ENCODE peak calls at places on chromosomes 7 and 10, in eight cellular contexts. One of them, this sample, is unnamed.
A peak's percentile ranks its signal among the peaks of the same experiment; 100 is the strongest.

GRCh38 chr10:3635248-3635647 is 149.8 kb downstream of the KLF6 start:
- DNase-seq in AG10803: no peak
- DNase-seq in heart right ventricle: no peak
- DNase-seq in body of pancreas: no peak
- DNase-seq in HFF-Myc: no peak
- DNase-seq in BJ: no peak
- DNase-seq in gastrocnemius medialis: no peak
- DNase-seq in left ventricle myocardium inferior: no peak
- DNase-seq in this sample: no peak

GRCh38 chr7:80858141-80858903 is 60.5 kb downstream of the SEMA3C start:
- DNase-seq in heart right ventricle: no peak
- DNase-seq in gastrocnemius medialis: no peak
- DNase-seq in BJ: no peak
- DNase-seq in HFF-Myc: no peak
- DNase-seq in left ventricle myocardium inferior: no peak
- DNase-seq in AG10803: peak; percentile 27
- DNase-seq in body of pancreas: no peak
- DNase-seq in this sample: no peak

GRCh38 chr7:13327669-13328068 is 640.2 kb downstream of the ARL4A start:
- DNase-seq in HFF-Myc: no peak
- DNase-seq in left ventricle myocardium inferior: no peak
- DNase-seq in AG10803: peak; percentile 6
- DNase-seq in gastrocnemius medialis: no peak
- DNase-seq in heart right ventricle: no peak
- DNase-seq in BJ: peak; percentile 19
- DNase-seq in body of pancreas: no peak
- DNase-seq in this sample: no peak

GRCh38 chr7:139562491-139562890 is 39.0 kb downstream of the CLEC2L start:
- DNase-seq in HFF-Myc: no peak
- DNase-seq in gastrocnemius medialis: no peak
- DNase-seq in body of pancreas: no peak
- DNase-seq in BJ: no peak
- DNase-seq in heart right ventricle: no peak
- DNase-seq in left ventricle myocardium inferior: no peak
- DNase-seq in AG10803: no peak
- DNase-seq in this sample: no peak

GRCh38 chr7:99447943-99448342 is 9.2 kb downstream of the CPSF4 start:
- DNase-seq in BJ: no peak
- DNase-seq in body of pancreas: no peak
- DNase-seq in HFF-Myc: no peak
- DNase-seq in heart right ventricle: no peak
- DNase-seq in gastrocnemius medialis: no peak
- DNase-seq in AG10803: no peak
- DNase-seq in left ventricle myocardium inferior: no peak
- DNase-seq in this sample: no peak

GRCh38 chr7:55441668-55442305 is 76.7 kb downstream of the LANCL2 start:
- DNase-seq in heart right ventricle: no peak
- DNase-seq in AG10803: peak; percentile 88
- DNase-seq in HFF-Myc: peak; percentile 85
- DNase-seq in body of pancreas: no peak
- DNase-seq in gastrocnemius medialis: no peak
- DNase-seq in BJ: peak; percentile 72
- DNase-seq in left ventricle myocardium inferior: no peak
- DNase-seq in this sample: peak; percentile 14

GRCh38 chr10:71582019-71582418 is 137.6 kb downstream of the C10orf105 start:
- DNase-seq in left ventricle myocardium inferior: no peak
- DNase-seq in BJ: no peak
- DNase-seq in heart right ventricle: peak; percentile 24
- DNase-seq in body of pancreas: no peak
- DNase-seq in HFF-Myc: no peak
- DNase-seq in gastrocnemius medialis: no peak
- DNase-seq in AG10803: peak; percentile 34
- DNase-seq in this sample: no peak

GRCh38 chr7:11931306-11931705 is 99.3 kb upstream of the THSD7A start:
- DNase-seq in gastrocnemius medialis: no peak
- DNase-seq in heart right ventricle: no peak
- DNase-seq in AG10803: no peak
- DNase-seq in HFF-Myc: no peak
- DNase-seq in BJ: no peak
- DNase-seq in body of pancreas: no peak
- DNase-seq in left ventricle myocardium inferior: no peak
- DNase-seq in this sample: peak; percentile 62

GRCh38 chr7:2529161-2530075 is 9.8 kb downstream of the LFNG start:
- DNase-seq in gastrocnemius medialis: peak; percentile 61
- DNase-seq in body of pancreas: peak; percentile 29
- DNase-seq in AG10803: peak; percentile 61
- DNase-seq in heart right ventricle: peak; percentile 65
- DNase-seq in BJ: no peak
- DNase-seq in HFF-Myc: no peak
- DNase-seq in left ventricle myocardium inferior: peak; percentile 73
- DNase-seq in this sample: no peak
- H3K4me3 ChIP-seq in gastrocnemius medialis: no peak overlapping the region
- H3K4me3 ChIP-seq in body of pancreas: no peak overlapping the region
- H3K4me3 ChIP-seq in AG10803: no peak overlapping the region
- H3K4me3 ChIP-seq in heart right ventricle: peak overlapping the region; percentile 34
- H3K4me3 ChIP-seq in BJ: no peak overlapping the region
- H3K4me3 ChIP-seq in HFF-Myc: no peak overlapping the region
- H3K4me3 ChIP-seq in left ventricle myocardium inferior: no peak overlapping the region
- H3K4me3 ChIP-seq in this sample: no peak overlapping the region

DNA sequence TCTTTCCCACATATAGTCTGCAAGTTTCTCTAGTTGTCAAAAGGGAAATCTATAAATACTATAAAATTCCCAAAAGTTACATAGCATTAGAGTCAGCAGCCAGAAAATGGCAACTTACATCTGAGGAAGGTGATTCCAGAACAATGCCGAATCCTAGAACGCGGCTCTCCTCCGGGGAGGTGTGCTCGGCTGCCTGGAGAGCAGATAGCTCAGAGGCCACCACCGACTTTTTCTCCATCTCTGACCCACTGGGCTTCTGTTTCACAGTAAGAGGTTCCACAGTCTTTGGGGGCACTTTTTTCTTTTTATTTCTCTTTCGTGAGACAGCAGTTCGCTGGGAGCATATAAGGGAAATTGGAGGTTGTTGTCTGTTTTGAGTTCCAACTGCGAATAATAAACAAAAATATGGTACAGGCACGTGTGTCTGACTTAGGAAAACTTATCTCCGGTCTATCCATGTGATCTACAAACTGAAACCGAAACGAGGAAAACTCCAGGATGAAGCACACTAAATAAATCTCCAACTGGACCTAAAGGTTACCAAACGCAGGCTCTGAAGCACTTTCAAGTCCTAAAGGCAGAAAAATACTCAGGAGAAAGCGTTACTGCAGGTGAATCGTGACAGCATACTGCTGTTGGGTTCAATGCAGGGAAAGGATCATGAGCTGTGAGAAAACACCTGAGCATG is 36.2 kb downstream of the BEND7 start:
- DNase-seq in gastrocnemius medialis: no peak
- DNase-seq in BJ: no peak
- DNase-seq in body of pancreas: no peak
- DNase-seq in AG10803: no peak
- DNase-seq in heart right ventricle: no peak
- DNase-seq in HFF-Myc: no peak
- DNase-seq in left ventricle myocardium inferior: no peak
- DNase-seq in this sample: no peak
- H3K4me3 ChIP-seq in gastrocnemius medialis: no peak overlapping the region
- H3K4me3 ChIP-seq in BJ: no peak overlapping the region
- H3K4me3 ChIP-seq in body of pancreas: no peak overlapping the region
- H3K4me3 ChIP-seq in AG10803: no peak overlapping the region
- H3K4me3 ChIP-seq in heart right ventricle: no peak overlapping the region
- H3K4me3 ChIP-seq in HFF-Myc: no peak overlapping the region
- H3K4me3 ChIP-seq in left ventricle myocardium inferior: no peak overlapping the region
- H3K4me3 ChIP-seq in this sample: no peak overlapping the region

DNA sequence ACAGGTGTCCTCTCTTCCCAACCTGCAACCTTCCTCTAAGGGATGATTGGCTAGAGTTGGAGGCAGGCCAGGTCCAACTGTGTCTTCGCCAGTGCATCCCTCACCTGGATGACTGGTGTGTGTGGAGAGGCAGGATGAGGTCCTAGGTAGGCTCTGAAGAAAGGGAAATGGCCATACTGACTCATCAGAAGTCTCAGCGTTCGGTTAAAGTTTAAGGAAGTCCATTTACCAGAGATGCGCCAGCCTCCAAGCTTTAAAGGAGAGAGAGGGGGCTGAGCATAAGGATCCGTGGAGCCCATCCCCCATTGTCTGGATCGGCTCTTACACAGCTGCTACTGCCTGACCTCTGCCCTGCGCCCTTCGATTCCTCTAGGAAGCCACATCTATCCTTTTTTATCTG is 4.4 kb downstream of the KEL start:
- DNase-seq in gastrocnemius medialis: no peak
- DNase-seq in AG10803: no peak
- DNase-seq in HFF-Myc: no peak
- DNase-seq in left ventricle myocardium inferior: no peak
- DNase-seq in heart right ventricle: no peak
- DNase-seq in BJ: no peak
- DNase-seq in body of pancreas: no peak
- DNase-seq in this sample: no peak
- H3K4me3 ChIP-seq in gastrocnemius medialis: no peak overlapping the region
- H3K4me3 ChIP-seq in AG10803: no peak overlapping the region
- H3K4me3 ChIP-seq in HFF-Myc: no peak overlapping the region
- H3K4me3 ChIP-seq in left ventricle myocardium inferior: no peak overlapping the region
- H3K4me3 ChIP-seq in heart right ventricle: no peak overlapping the region
- H3K4me3 ChIP-seq in BJ: no peak overlapping the region
- H3K4me3 ChIP-seq in body of pancreas: no peak overlapping the region
- H3K4me3 ChIP-seq in this sample: no peak overlapping the region

GRCh38 chr10:120606051-120606764 is 149.2 kb downstream of the PLPP4 start:
- DNase-seq in gastrocnemius medialis: no peak
- DNase-seq in left ventricle myocardium inferior: no peak
- DNase-seq in body of pancreas: no peak
- DNase-seq in heart right ventricle: no peak
- DNase-seq in BJ: no peak
- DNase-seq in HFF-Myc: no peak
- DNase-seq in AG10803: no peak
- DNase-seq in this sample: no peak
- H3K4me3 ChIP-seq in gastrocnemius medialis: no peak overlapping the region
- H3K4me3 ChIP-seq in left ventricle myocardium inferior: no peak overlapping the region
- H3K4me3 ChIP-seq in body of pancreas: no peak overlapping the region
- H3K4me3 ChIP-seq in heart right ventricle: no peak overlapping the region
- H3K4me3 ChIP-seq in BJ: no peak overlapping the region
- H3K4me3 ChIP-seq in HFF-Myc: no peak overlapping the region
- H3K4me3 ChIP-seq in AG10803: no peak overlapping the region
- H3K4me3 ChIP-seq in this sample: no peak overlapping the region

GRCh38 chr7:2758673-2759603 is 70.9 kb downstream of the AMZ1 start:
- DNase-seq in heart right ventricle: no peak
- DNase-seq in left ventricle myocardium inferior: no peak
- DNase-seq in AG10803: no peak
- DNase-seq in gastrocnemius medialis: no peak
- DNase-seq in body of pancreas: no peak
- DNase-seq in HFF-Myc: no peak
- DNase-seq in BJ: no peak
- DNase-seq in this sample: no peak
- H3K4me3 ChIP-seq in heart right ventricle: no peak overlapping the region
- H3K4me3 ChIP-seq in left ventricle myocardium inferior: peak overlapping the region; percentile 14
- H3K4me3 ChIP-seq in AG10803: peak overlapping the region; percentile 31
- H3K4me3 ChIP-seq in gastrocnemius medialis: no peak overlapping the region
- H3K4me3 ChIP-seq in body of pancreas: no peak overlapping the region
- H3K4me3 ChIP-seq in HFF-Myc: peak overlapping the region; percentile 29
- H3K4me3 ChIP-seq in BJ: peak overlapping the region; percentile 2
- H3K4me3 ChIP-seq in this sample: no peak overlapping the region